ENCODE peak calls at places on chromosomes 2 and 18, in four cellular contexts. G is mucosa of descending colon, S is sigmoid colon, H is upper lobe of right lung. X is an unnamed sample. For H3K36me3, the result is how much of the 10 kb centered on the place peaks cover.

GRCh38 chr2:75241696-75242095 is 42.4 kb upstream of the TACR1 start:
- DNase-seq in G (no peak), S (no peak), H (no peak), X (no peak)

GRCh38 chr2:11583840-11584529 is 50.1 kb downstream of the GREB1 start:
- DNase-seq in G (no peak), S (peak), H (no peak), X (peak)

GRCh38 chr18:35852786-35853185 is 119.7 kb upstream of the RMP24 start:
- DNase-seq in G (no peak), S (no peak), H (no peak), X (no peak)

GRCh38 chr2:156322103-156322671 is 10.3 kb downstream of the NR4A2 start:
- DNase-seq in G (no peak), S (no peak), H (no peak), X (no peak)

GRCh38 chr2:209368924-209369323 is 54.9 kb upstream of the MAP2 start:
- DNase-seq in G (no peak), S (no peak), H (peak), X (no peak)

GRCh38 chr2:212919238-212919637 is 232.2 kb downstream of the IKZF2 start:
- DNase-seq in G (no peak), S (no peak), H (no peak), X (no peak)

GRCh38 chr18:7596133-7596532 is 29.0 kb downstream of the PTPRM start:
- DNase-seq in G (no peak), S (no peak), H (no peak), X (no peak)

GRCh38 chr18:76691800-76692199 is 130.6 kb upstream of the ZNF236 start:
- DNase-seq in G (no peak), S (peak), H (no peak), X (no peak)

GRCh38 chr2:175004980-175005832 is at the start of gene CHN1:
- DNase-seq in G (peak), S (peak), H (peak), X (peak)

GRCh38 chr18:50372743-50373142 is 2.1 kb upstream of the SKA1 start:
- DNase-seq in G (no peak), S (no peak), H (no peak), X (no peak)

GRCh38 chr2:70552501-70553333 is 909 bp downstream of the TGFA start:
- DNase-seq in G (no peak), S (no peak), H (no peak), X (no peak)

GRCh38 chr2:23789012-23789411 is 137.9 kb downstream of the ATAD2B start:
- DNase-seq in G (no peak), S (no peak), H (no peak), X (no peak)

GRCh38 chr2:239202343-239202742 is 198.5 kb downstream of the HDAC4 start:
- DNase-seq in G (peak), S (peak), H (peak), X (no peak)

GRCh38 chr2:226655871-226656270 is 143.7 kb downstream of the IRS1 start:
- DNase-seq in G (no peak), S (no peak), H (no peak), X (no peak)

GRCh38 chr2:85579266-85579935 is 2.0 kb downstream of the VAMP8 start:
- DNase-seq in G (peak), S (no peak), H (no peak), X (no peak)

GRCh38 chr2:69087211-69087911 is 74.4 kb downstream of the ANTXR1 start:
- DNase-seq in G (no peak), S (no peak), H (no peak), X (no peak)

GRCh38 chr2:17628349-17629261 is 88.1 kb downstream of the VSNL1 start:
- DNase-seq in G (no peak), S (no peak), H (no peak), X (no peak)

GRCh38 chr2:120203341-120204021 is 19.7 kb downstream of the TMEM185B start:
- DNase-seq in G (no peak), S (no peak), H (peak), X (no peak)

GRCh38 chr2:172096661-172097547 is 5.8 kb downstream of the DLX2 start:
- DNase-seq in G (no peak), S (peak), H (no peak), X (no peak)

GRCh38 chr18:76264851-76265250 is 230.2 kb downstream of the ZNF516 start:
- DNase-seq in G (no peak), S (no peak), H (no peak), X (no peak)

GRCh38 chr18:54983041-54983686 is 23.9 kb upstream of the CCDC68 start:
- DNase-seq in G (no peak), S (no peak), H (no peak), X (no peak)

GRCh38 chr2:45681675-45682074 is 30.2 kb downstream of the PRKCE start:
- DNase-seq in G (no peak), S (no peak), H (no peak), X (peak)

GRCh38 chr18:44548291-44549221 is 132.1 kb upstream of the SETBP1 start:
- DNase-seq in G (no peak), S (no peak), H (no peak), X (peak)

GRCh38 chr2:209191139-209191538 is 232.7 kb upstream of the MAP2 start:
- DNase-seq in G (no peak), S (no peak), H (no peak), X (no peak)

GRCh38 chr2:227804970-227805369 is 8.7 kb upstream of the CCL20 start:
- DNase-seq in G (no peak), S (no peak), H (no peak), X (no peak)

GRCh38 chr2:15811367-15811766 is 129.0 kb upstream of the MYCN start:
- DNase-seq in G (no peak), S (no peak), H (no peak), X (no peak)

GRCh38 chr2:118013221-118013723 is 598 bp downstream of the CCDC93 start:
- DNase-seq in G (peak), S (peak), H (peak), X (peak)

GRCh38 chr2:6960659-6961058 is 43.4 kb downstream of the RNF144A start:
- DNase-seq in G (no peak), S (no peak), H (no peak), X (no peak)

GRCh38 chr2:236052926-236053846 is 115.0 kb downstream of the GBX2 start:
- DNase-seq in G (no peak), S (no peak), H (no peak), X (no peak)

GRCh38 chr18:51751901-51752300 is 554.4 kb upstream of the MEX3C start:
- DNase-seq in G (no peak), S (no peak), H (no peak), X (no peak)

GRCh38 chr2:143128681-143129580 is at the start of gene ARHGAP15:
- DNase-seq in G (peak), S (no peak), H (no peak), X (no peak)

GRCh38 chr2:217399288-217399687 is 539.4 kb upstream of the TNP1 start:
- DNase-seq in G (no peak), S (no peak), H (no peak), X (no peak)

GRCh38 chr2:23390152-23390551 is 5.2 kb downstream of the KLHL29 start:
- DNase-seq in G (no peak), S (no peak), H (no peak), X (no peak)

GRCh38 chr2:23426284-23426905 is 41.4 kb downstream of the KLHL29 start:
- DNase-seq in G (no peak), S (peak), H (no peak), X (peak)

GRCh38 chr18:64026350-64026749 is 56.5 kb downstream of the SERPINB8 start:
- DNase-seq in G (no peak), S (no peak), H (no peak), X (no peak)

DNA sequence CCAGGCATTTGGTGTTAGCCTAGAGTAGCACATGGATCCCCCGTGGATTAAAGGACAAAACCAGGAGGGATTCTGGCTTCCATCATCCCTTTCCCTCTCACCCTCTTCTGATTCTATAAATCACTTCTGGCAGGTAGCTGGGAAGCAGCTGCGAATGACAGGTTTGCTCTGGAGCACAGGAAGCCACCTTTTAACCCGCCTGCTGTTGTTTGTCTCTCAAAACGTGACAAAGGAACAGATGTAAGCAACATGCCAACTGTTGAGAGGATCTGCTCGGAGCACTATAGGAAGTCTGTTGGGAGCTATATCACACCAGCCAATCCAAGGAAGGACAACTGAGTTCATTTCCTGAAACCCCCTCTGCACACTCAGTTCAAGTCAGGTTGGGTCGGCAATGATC is 101.9 kb downstream of the ACTR2 start:
- DNase-seq in G (no peak), S (no peak), H (no peak), X (no peak)
- H3K36me3 ChIP-seq in G (under half), S (under half), H (under half), X (under half)

DNA sequence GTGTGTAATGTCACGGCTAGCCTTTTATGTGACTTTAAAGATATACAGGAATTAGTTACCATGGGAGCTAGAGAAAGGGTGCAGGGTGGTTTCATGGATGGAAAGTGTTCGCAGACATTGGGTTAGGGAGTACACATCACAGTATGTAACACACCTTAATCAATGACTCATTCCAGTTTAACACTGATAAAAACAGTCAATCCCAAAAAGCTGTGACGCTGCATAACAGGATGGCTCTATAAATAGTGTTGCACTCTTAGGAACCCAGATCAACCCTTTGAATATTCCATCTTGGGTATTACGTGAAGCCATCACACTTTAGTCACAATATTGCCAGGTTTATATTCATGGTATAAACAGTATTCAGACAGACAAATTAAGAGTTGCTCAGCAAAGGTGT is 33.6 kb downstream of the CAB39 start:
- DNase-seq in G (no peak), S (no peak), H (no peak), X (no peak)
- H3K36me3 ChIP-seq in G (under half), S (under half), H (under half), X (under half)

GRCh38 chr18:9851511-9851910 is 34.3 kb upstream of the TXNDC2 start:
- DNase-seq in G (no peak), S (no peak), H (peak), X (no peak)
- H3K36me3 ChIP-seq in G (under half), S (under half), H (under half), X (under half)

GRCh38 chr2:149739880-149740265 is 152.3 kb upstream of the MMADHC start:
- DNase-seq in G (no peak), S (no peak), H (no peak), X (no peak)
- H3K36me3 ChIP-seq in G (under half), S (under half), H (under half), X (under half)

GRCh38 chr2:26043109-26043508 is 9.2 kb downstream of the RAB10 start:
- DNase-seq in G (no peak), S (no peak), H (no peak), X (no peak)

GRCh38 chr2:26035110-26035728 is 1.3 kb downstream of the RAB10 start:
- DNase-seq in G (no peak), S (no peak), H (no peak), X (no peak)

GRCh38 chr2:26043862-26044736 is 10.2 kb downstream of the RAB10 start:
- DNase-seq in G (no peak), S (no peak), H (peak), X (peak)

GRCh38 chr2:26034597-26035067 is 748 bp downstream of the RAB10 start:
- DNase-seq in G (no peak), S (no peak), H (no peak), X (no peak)

DNA sequence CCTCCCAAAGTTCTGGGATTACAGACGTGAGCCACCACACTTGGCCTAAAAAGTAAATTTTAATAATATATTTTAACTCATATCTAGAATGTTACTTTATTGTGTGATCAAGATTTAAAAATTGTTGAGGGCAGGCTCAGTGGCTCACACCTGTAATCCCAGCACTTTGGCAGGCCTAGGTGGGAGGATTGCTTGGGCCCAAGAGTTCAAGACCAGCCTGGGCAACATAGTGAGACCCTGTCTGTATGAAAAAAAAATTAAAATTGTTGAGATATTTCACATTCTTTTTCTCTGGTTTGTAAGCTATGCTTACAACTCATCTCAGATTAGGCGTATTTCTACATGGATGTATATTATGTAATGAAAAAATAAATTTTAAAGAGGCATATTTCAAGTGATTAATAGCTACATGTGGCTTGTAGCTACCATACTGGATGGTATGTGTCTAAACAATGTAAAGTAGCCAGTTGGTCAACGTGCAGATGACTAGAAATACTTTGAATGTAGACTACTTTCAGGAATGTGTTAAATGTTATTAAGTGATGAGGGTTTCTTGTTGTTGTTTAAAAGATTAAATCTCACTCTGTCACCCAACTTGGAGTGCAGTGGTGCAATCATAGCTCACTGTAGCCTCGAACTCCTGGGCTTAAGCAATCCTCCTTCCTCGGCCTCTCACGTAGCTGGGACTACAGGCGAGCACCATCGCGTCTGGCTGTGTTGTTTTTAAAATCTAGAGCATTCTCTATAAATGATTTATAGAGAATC is 5.9 kb downstream of the RAB10 start:
- DNase-seq in G (no peak), S (no peak), H (no peak), X (no peak)
- H3K36me3 ChIP-seq in G (under half), S (under half), H (under half), X (under half)